ENCODE peak calls at places on chromosomes 7 and 10, in four cellular contexts. Q is choroid plexus epithelial cell, J is GM10248, G is NCI-H1092. D is an unnamed sample.

GRCh38 chr7:157827045-157827862 is 490.4 kb downstream of the DNAJB6 start:
- DNase-seq in G (no peak), Q (no peak), J (no peak), D (no peak)

GRCh38 chr10:48613015-48613414 is 8.1 kb upstream of the ARHGAP22 start:
- DNase-seq in Q (no peak), G (no peak), J (no peak), D (no peak)

GRCh38 chr7:80941206-80941758 is 22.4 kb upstream of the SEMA3C start:
- DNase-seq in Q (peak), G (no peak), J (no peak), D (peak)

GRCh38 chr7:142749218-142749993 is at the start of gene PRSS1:
- DNase-seq in G (no peak), Q (no peak), J (no peak), D (no peak)

GRCh38 chr7:27210441-27211083 is 10.7 kb upstream of the HOXA13 start:
- DNase-seq in Q (peak), G (peak), J (peak), D (peak)

GRCh38 chr10:124544711-124545110 is 83.1 kb downstream of the LHPP start:
- DNase-seq in Q (no peak), J (no peak), G (no peak), D (no peak)

GRCh38 chr10:63573068-63573697 is 52.0 kb downstream of the REEP3 start:
- DNase-seq in Q (peak), J (peak), G (peak), D (no peak)

GRCh38 chr7:10239643-10240345 is 733.9 kb upstream of the PHF14 start:
- DNase-seq in G (no peak), Q (no peak), J (no peak), D (no peak)

GRCh38 chr7:95246935-95247370 is 77.4 kb downstream of the PON1 start:
- DNase-seq in G (peak), J (peak), Q (peak), D (peak)

GRCh38 chr10:75293456-75293840 is 57.7 kb upstream of the COMTD1 start:
- DNase-seq in J (no peak), Q (no peak), G (no peak), D (no peak)

GRCh38 chr10:74851834-74852233 is 25.4 kb downstream of the KAT6B start:
- DNase-seq in G (no peak), J (no peak), Q (no peak), D (no peak)

GRCh38 chr10:72009430-72010081 is 45.4 kb downstream of the CHST3 start:
- DNase-seq in J (no peak), G (peak), Q (peak), D (no peak)

GRCh38 chr7:82056282-82056681 is 286.4 kb upstream of the HGF start:
- DNase-seq in J (no peak), Q (no peak), G (no peak), D (no peak)

GRCh38 chr7:107701191-107701590 is 40.6 kb downstream of the SLC26A4 start:
- DNase-seq in G (no peak), Q (no peak), J (no peak), D (no peak)

GRCh38 chr7:85474234-85474633 is 287.4 kb upstream of the SEMA3D start:
- DNase-seq in J (no peak), G (no peak), Q (peak), D (no peak)

GRCh38 chr7:105269397-105269796 is 119.3 kb downstream of the SRPK2 start:
- DNase-seq in G (no peak), J (no peak), Q (peak), D (no peak)

GRCh38 chr7:73738612-73739386 is at the start of gene ABHD11:
- DNase-seq in J (peak), G (peak), Q (peak), D (peak)

GRCh38 chr10:79068203-79068561 is 584 bp upstream of the ZMIZ1 start:
- DNase-seq in G (no peak), Q (peak), J (no peak), D (peak)

GRCh38 chr10:14656052-14656451 is 118.6 kb downstream of the FAM107B start:
- DNase-seq in G (no peak), Q (no peak), J (no peak), D (no peak)

GRCh38 chr10:91576096-91576545 is 56.8 kb downstream of the PPP1R3C start:
- DNase-seq in J (no peak), Q (no peak), G (no peak), D (no peak)

GRCh38 chr10:90197766-90198165 is 496.4 kb downstream of the KIF20B start:
- DNase-seq in J (no peak), Q (peak), G (no peak), D (no peak)

GRCh38 chr7:22861576-22861975 is 38.9 kb upstream of the TOMM7 start:
- DNase-seq in J (no peak), Q (no peak), G (no peak), D (no peak)

GRCh38 chr10:59240581-59241183 is 64.2 kb downstream of the PHYHIPL start:
- DNase-seq in Q (peak), G (no peak), J (no peak), D (peak)

GRCh38 chr10:124763267-124763666 is 19.1 kb upstream of the FAM53B start:
- DNase-seq in J (no peak), Q (peak), G (no peak), D (no peak)

GRCh38 chr10:13420532-13421307 is 72.6 kb upstream of the SEPHS1 start:
- DNase-seq in G (no peak), J (no peak), Q (no peak), D (no peak)

GRCh38 chr7:128322040-128322643 is 21.6 kb downstream of the RBM28 start:
- DNase-seq in J (no peak), G (peak), Q (peak), D (peak)

GRCh38 chr10:60031664-60032063 is 125.3 kb upstream of the CCDC6 start:
- DNase-seq in J (peak), Q (peak), G (no peak), D (no peak)

GRCh38 chr10:71314694-71315225 is 4.3 kb upstream of the SLC29A3 start:
- DNase-seq in J (no peak), Q (no peak), G (no peak), D (no peak)

GRCh38 chr7:94423865-94424264 is 29.2 kb downstream of the COL1A2 start:
- DNase-seq in J (no peak), Q (peak), G (no peak), D (no peak)

GRCh38 chr7:114930107-114930521 is 8.2 kb downstream of the MDFIC start:
- DNase-seq in Q (no peak), G (no peak), J (no peak), D (no peak)

GRCh38 chr10:17847586-17848296 is 38.6 kb downstream of the MRC1 start:
- DNase-seq in J (no peak), G (no peak), Q (peak), D (peak)

GRCh38 chr7:36865019-36865418 is 140.7 kb upstream of the AOAH start:
- DNase-seq in Q (no peak), G (no peak), J (no peak), D (no peak)

D was measured in ACHN.